ENCODE peak calls at places on chromosomes 3 and 15, in eight cellular contexts. One of them, this sample, is unnamed.

GRCh38 chr3:100263583-100263982 is 2.8 kb downstream of the TBC1D23 start:
- DNase-seq in fibroblast of pulmonary artery: no peak
- DNase-seq in mucosa of descending colon: no peak
- DNase-seq in neural progenitor cell: no peak
- DNase-seq in Calu3: no peak
- DNase-seq in activated naive CD4-positive, alpha-beta T cell: no peak
- DNase-seq in iPS-NIHi11: no peak
- DNase-seq in stimulated activated CD4-positive, alpha-beta T cell treated with anti-CD3 and anti-CD28 coated beads, Interleukin-15, amount 100 ng/mL, for 1 hour: no peak
- DNase-seq in this sample: no peak

GRCh38 chr15:66675456-66675855 is 26.6 kb upstream of the SMAD6 start:
- DNase-seq in activated naive CD4-positive, alpha-beta T cell: no peak
- DNase-seq in mucosa of descending colon: no peak
- DNase-seq in fibroblast of pulmonary artery: no peak
- DNase-seq in iPS-NIHi11: no peak
- DNase-seq in neural progenitor cell: no peak
- DNase-seq in stimulated activated CD4-positive, alpha-beta T cell treated with anti-CD3 and anti-CD28 coated beads, Interleukin-15, amount 100 ng/mL, for 1 hour: no peak
- DNase-seq in Calu3: no peak
- DNase-seq in this sample: no peak

GRCh38 chr3:45607790-45608189 is 13.2 kb downstream of the LIMD1 start:
- DNase-seq in mucosa of descending colon: no peak
- DNase-seq in fibroblast of pulmonary artery: peak; percentile 53
- DNase-seq in iPS-NIHi11: no peak
- DNase-seq in Calu3: no peak
- DNase-seq in neural progenitor cell: no peak
- DNase-seq in activated naive CD4-positive, alpha-beta T cell: no peak
- DNase-seq in stimulated activated CD4-positive, alpha-beta T cell treated with anti-CD3 and anti-CD28 coated beads, Interleukin-15, amount 100 ng/mL, for 1 hour: no peak
- DNase-seq in this sample: no peak

GRCh38 chr3:195062866-195063540 is 208.0 kb downstream of the XXYLT1 start:
- DNase-seq in stimulated activated CD4-positive, alpha-beta T cell treated with anti-CD3 and anti-CD28 coated beads, Interleukin-15, amount 100 ng/mL, for 1 hour: no peak
- DNase-seq in fibroblast of pulmonary artery: no peak
- DNase-seq in mucosa of descending colon: no peak
- DNase-seq in activated naive CD4-positive, alpha-beta T cell: no peak
- DNase-seq in Calu3: no peak
- DNase-seq in neural progenitor cell: no peak
- DNase-seq in iPS-NIHi11: no peak
- DNase-seq in this sample: no peak

GRCh38 chr15:60838206-60838605 is 359.3 kb upstream of the ICE2 start:
- DNase-seq in activated naive CD4-positive, alpha-beta T cell: no peak
- DNase-seq in stimulated activated CD4-positive, alpha-beta T cell treated with anti-CD3 and anti-CD28 coated beads, Interleukin-15, amount 100 ng/mL, for 1 hour: no peak
- DNase-seq in fibroblast of pulmonary artery: no peak
- DNase-seq in Calu3: no peak
- DNase-seq in iPS-NIHi11: no peak
- DNase-seq in neural progenitor cell: no peak
- DNase-seq in mucosa of descending colon: no peak
- DNase-seq in this sample: no peak

GRCh38 chr3:5456199-5456598 is 268.7 kb downstream of the EDEM1 start:
- DNase-seq in fibroblast of pulmonary artery: no peak
- DNase-seq in activated naive CD4-positive, alpha-beta T cell: no peak
- DNase-seq in stimulated activated CD4-positive, alpha-beta T cell treated with anti-CD3 and anti-CD28 coated beads, Interleukin-15, amount 100 ng/mL, for 1 hour: no peak
- DNase-seq in iPS-NIHi11: no peak
- DNase-seq in Calu3: no peak
- DNase-seq in neural progenitor cell: no peak
- DNase-seq in mucosa of descending colon: no peak
- DNase-seq in this sample: no peak

GRCh38 chr3:184448321-184449160 is 68.7 kb downstream of the CHRD start:
- DNase-seq in iPS-NIHi11: no peak
- DNase-seq in mucosa of descending colon: no peak
- DNase-seq in fibroblast of pulmonary artery: peak; percentile 93
- DNase-seq in activated naive CD4-positive, alpha-beta T cell: no peak
- DNase-seq in neural progenitor cell: no peak
- DNase-seq in Calu3: peak; percentile 65
- DNase-seq in stimulated activated CD4-positive, alpha-beta T cell treated with anti-CD3 and anti-CD28 coated beads, Interleukin-15, amount 100 ng/mL, for 1 hour: no peak
- DNase-seq in this sample: no peak

GRCh38 chr15:68201153-68201878 is 3.8 kb downstream of the CALML4 start:
- DNase-seq in fibroblast of pulmonary artery: no peak
- DNase-seq in iPS-NIHi11: no peak
- DNase-seq in neural progenitor cell: no peak
- DNase-seq in Calu3: no peak
- DNase-seq in activated naive CD4-positive, alpha-beta T cell: no peak
- DNase-seq in stimulated activated CD4-positive, alpha-beta T cell treated with anti-CD3 and anti-CD28 coated beads, Interleukin-15, amount 100 ng/mL, for 1 hour: no peak
- DNase-seq in mucosa of descending colon: no peak
- DNase-seq in this sample: no peak

GRCh38 chr3:53773586-53774368 is 72.4 kb downstream of the CHDH start:
- DNase-seq in stimulated activated CD4-positive, alpha-beta T cell treated with anti-CD3 and anti-CD28 coated beads, Interleukin-15, amount 100 ng/mL, for 1 hour: no peak
- DNase-seq in activated naive CD4-positive, alpha-beta T cell: no peak
- DNase-seq in fibroblast of pulmonary artery: peak; percentile 76
- DNase-seq in neural progenitor cell: no peak
- DNase-seq in iPS-NIHi11: no peak
- DNase-seq in Calu3: no peak
- DNase-seq in mucosa of descending colon: no peak
- DNase-seq in this sample: no peak

GRCh38 chr3:71817262-71817661 is 32.3 kb upstream of the PROK2 start:
- DNase-seq in mucosa of descending colon: no peak
- DNase-seq in fibroblast of pulmonary artery: no peak
- DNase-seq in iPS-NIHi11: peak; percentile 53
- DNase-seq in neural progenitor cell: peak; percentile 62
- DNase-seq in stimulated activated CD4-positive, alpha-beta T cell treated with anti-CD3 and anti-CD28 coated beads, Interleukin-15, amount 100 ng/mL, for 1 hour: no peak
- DNase-seq in activated naive CD4-positive, alpha-beta T cell: no peak
- DNase-seq in Calu3: no peak
- DNase-seq in this sample: no peak

GRCh38 chr15:67468431-67468830 is 52.5 kb upstream of the C15orf61 start:
- DNase-seq in mucosa of descending colon: no peak
- DNase-seq in fibroblast of pulmonary artery: no peak
- DNase-seq in activated naive CD4-positive, alpha-beta T cell: no peak
- DNase-seq in Calu3: no peak
- DNase-seq in iPS-NIHi11: no peak
- DNase-seq in neural progenitor cell: no peak
- DNase-seq in stimulated activated CD4-positive, alpha-beta T cell treated with anti-CD3 and anti-CD28 coated beads, Interleukin-15, amount 100 ng/mL, for 1 hour: no peak
- DNase-seq in this sample: no peak

GRCh38 chr3:134364061-134364935 is 9.9 kb downstream of the AMOTL2 start:
- DNase-seq in fibroblast of pulmonary artery: peak; percentile 96
- DNase-seq in neural progenitor cell: peak; percentile 97
- DNase-seq in Calu3: peak; percentile 99
- DNase-seq in iPS-NIHi11: peak; percentile 93
- DNase-seq in mucosa of descending colon: peak; percentile 90
- DNase-seq in activated naive CD4-positive, alpha-beta T cell: no peak
- DNase-seq in stimulated activated CD4-positive, alpha-beta T cell treated with anti-CD3 and anti-CD28 coated beads, Interleukin-15, amount 100 ng/mL, for 1 hour: no peak
- DNase-seq in this sample: peak; percentile 87

GRCh38 chr3:3998140-3998977 is 199.1 kb downstream of the LRRN1 start:
- DNase-seq in fibroblast of pulmonary artery: peak; percentile 4
- DNase-seq in stimulated activated CD4-positive, alpha-beta T cell treated with anti-CD3 and anti-CD28 coated beads, Interleukin-15, amount 100 ng/mL, for 1 hour: no peak
- DNase-seq in iPS-NIHi11: peak; percentile 45
- DNase-seq in Calu3: peak; percentile 38
- DNase-seq in neural progenitor cell: peak; percentile 70
- DNase-seq in mucosa of descending colon: no peak
- DNase-seq in activated naive CD4-positive, alpha-beta T cell: no peak
- DNase-seq in this sample: no peak

GRCh38 chr3:38118421-38119247 is 18.3 kb downstream of the ACAA1 start:
- DNase-seq in fibroblast of pulmonary artery: no peak
- DNase-seq in neural progenitor cell: no peak
- DNase-seq in iPS-NIHi11: no peak
- DNase-seq in Calu3: no peak
- DNase-seq in stimulated activated CD4-positive, alpha-beta T cell treated with anti-CD3 and anti-CD28 coated beads, Interleukin-15, amount 100 ng/mL, for 1 hour: no peak
- DNase-seq in activated naive CD4-positive, alpha-beta T cell: no peak
- DNase-seq in mucosa of descending colon: peak; percentile 24
- DNase-seq in this sample: no peak

GRCh38 chr3:183253364-183253960 is 409 bp downstream of the B3GNT5 start:
- DNase-seq in activated naive CD4-positive, alpha-beta T cell: no peak
- DNase-seq in iPS-NIHi11: peak; percentile 39
- DNase-seq in mucosa of descending colon: peak; percentile 77
- DNase-seq in stimulated activated CD4-positive, alpha-beta T cell treated with anti-CD3 and anti-CD28 coated beads, Interleukin-15, amount 100 ng/mL, for 1 hour: no peak
- DNase-seq in fibroblast of pulmonary artery: peak; percentile 77
- DNase-seq in Calu3: peak; percentile 59
- DNase-seq in neural progenitor cell: peak; percentile 54
- DNase-seq in this sample: no peak

GRCh38 chr15:67805871-67806538 is 19.3 kb upstream of the SKOR1 start:
- DNase-seq in fibroblast of pulmonary artery: no peak
- DNase-seq in stimulated activated CD4-positive, alpha-beta T cell treated with anti-CD3 and anti-CD28 coated beads, Interleukin-15, amount 100 ng/mL, for 1 hour: no peak
- DNase-seq in iPS-NIHi11: peak; percentile 24
- DNase-seq in mucosa of descending colon: no peak
- DNase-seq in neural progenitor cell: peak; percentile 52
- DNase-seq in Calu3: no peak
- DNase-seq in activated naive CD4-positive, alpha-beta T cell: no peak
- DNase-seq in this sample: no peak

GRCh38 chr3:126540342-126540849 is 16.4 kb downstream of the CHST13 start:
- DNase-seq in activated naive CD4-positive, alpha-beta T cell: no peak
- DNase-seq in neural progenitor cell: no peak
- DNase-seq in stimulated activated CD4-positive, alpha-beta T cell treated with anti-CD3 and anti-CD28 coated beads, Interleukin-15, amount 100 ng/mL, for 1 hour: no peak
- DNase-seq in mucosa of descending colon: peak; percentile 22
- DNase-seq in fibroblast of pulmonary artery: peak; percentile 84
- DNase-seq in Calu3: peak; percentile 84
- DNase-seq in iPS-NIHi11: peak; percentile 1
- DNase-seq in this sample: no peak